ENCODE peak calls at places on chromosomes 1 and 21, in eight cellular contexts. One of them, this sample, is unnamed.

GRCh38 chr1:8941906-8942305 is 3.8 kb upstream of the CA6 start:
- DNase-seq in HEK293T: no peak
- DNase-seq in amygdala: peak; percentile 52
- DNase-seq in NCI-H2081: no peak
- DNase-seq in effector CD4-positive, alpha-beta T cell: no peak
- DNase-seq in stimulated activated CD4-positive, alpha-beta T cell treated with anti-CD3 and anti-CD28 coated beads, Interleukin-12 subunit alpha, Interleukin-12 subunit beta, amount 100 ng/mL, for 48 hours: no peak
- DNase-seq in NAMALWA: no peak
- DNase-seq in NK-92 treated with Interleukin-12 subunit alpha and Interleukin-12 subunit beta, amount 100 ng/mL, for 24 hours: no peak
- DNase-seq in this sample: no peak

GRCh38 chr1:38527373-38527966 is 332.1 kb downstream of the RRAGC start:
- DNase-seq in HEK293T: no peak
- DNase-seq in amygdala: no peak
- DNase-seq in NCI-H2081: no peak
- DNase-seq in effector CD4-positive, alpha-beta T cell: peak; percentile 2
- DNase-seq in stimulated activated CD4-positive, alpha-beta T cell treated with anti-CD3 and anti-CD28 coated beads, Interleukin-12 subunit alpha, Interleukin-12 subunit beta, amount 100 ng/mL, for 48 hours: peak; percentile 32
- DNase-seq in NAMALWA: peak; percentile 61
- DNase-seq in NK-92 treated with Interleukin-12 subunit alpha and Interleukin-12 subunit beta, amount 100 ng/mL, for 24 hours: peak; percentile 6
- DNase-seq in this sample: no peak

GRCh38 chr1:205970486-205970885 is 27.2 kb upstream of the SLC26A9 start:
- DNase-seq in HEK293T: no peak
- DNase-seq in amygdala: no peak
- DNase-seq in NCI-H2081: no peak
- DNase-seq in effector CD4-positive, alpha-beta T cell: no peak
- DNase-seq in stimulated activated CD4-positive, alpha-beta T cell treated with anti-CD3 and anti-CD28 coated beads, Interleukin-12 subunit alpha, Interleukin-12 subunit beta, amount 100 ng/mL, for 48 hours: no peak
- DNase-seq in NAMALWA: no peak
- DNase-seq in NK-92 treated with Interleukin-12 subunit alpha and Interleukin-12 subunit beta, amount 100 ng/mL, for 24 hours: no peak
- DNase-seq in this sample: no peak

GRCh38 chr1:18304151-18304869 is 176.4 kb upstream of the KLHDC7A start:
- DNase-seq in HEK293T: no peak
- DNase-seq in amygdala: no peak
- DNase-seq in NCI-H2081: no peak
- DNase-seq in effector CD4-positive, alpha-beta T cell: no peak
- DNase-seq in stimulated activated CD4-positive, alpha-beta T cell treated with anti-CD3 and anti-CD28 coated beads, Interleukin-12 subunit alpha, Interleukin-12 subunit beta, amount 100 ng/mL, for 48 hours: no peak
- DNase-seq in NAMALWA: no peak
- DNase-seq in NK-92 treated with Interleukin-12 subunit alpha and Interleukin-12 subunit beta, amount 100 ng/mL, for 24 hours: no peak
- DNase-seq in this sample: no peak

GRCh38 chr21:26965567-26966359 is 1.1 kb downstream of the ADAMTS5 start:
- DNase-seq in HEK293T: peak; percentile 48
- DNase-seq in amygdala: no peak
- DNase-seq in NCI-H2081: no peak
- DNase-seq in effector CD4-positive, alpha-beta T cell: no peak
- DNase-seq in stimulated activated CD4-positive, alpha-beta T cell treated with anti-CD3 and anti-CD28 coated beads, Interleukin-12 subunit alpha, Interleukin-12 subunit beta, amount 100 ng/mL, for 48 hours: no peak
- DNase-seq in NAMALWA: no peak
- DNase-seq in NK-92 treated with Interleukin-12 subunit alpha and Interleukin-12 subunit beta, amount 100 ng/mL, for 24 hours: no peak
- DNase-seq in this sample: peak; percentile 83

GRCh38 chr1:7256526-7256925 is 471.3 kb downstream of the CAMTA1 start:
- DNase-seq in HEK293T: no peak
- DNase-seq in amygdala: no peak
- DNase-seq in NCI-H2081: no peak
- DNase-seq in effector CD4-positive, alpha-beta T cell: no peak
- DNase-seq in stimulated activated CD4-positive, alpha-beta T cell treated with anti-CD3 and anti-CD28 coated beads, Interleukin-12 subunit alpha, Interleukin-12 subunit beta, amount 100 ng/mL, for 48 hours: no peak
- DNase-seq in NAMALWA: no peak
- DNase-seq in NK-92 treated with Interleukin-12 subunit alpha and Interleukin-12 subunit beta, amount 100 ng/mL, for 24 hours: no peak
- DNase-seq in this sample: no peak

GRCh38 chr1:182617075-182617429 is 12.9 kb upstream of the RGS16 start:
- DNase-seq in HEK293T: no peak
- DNase-seq in amygdala: no peak
- DNase-seq in NCI-H2081: peak; percentile 62
- DNase-seq in effector CD4-positive, alpha-beta T cell: no peak
- DNase-seq in stimulated activated CD4-positive, alpha-beta T cell treated with anti-CD3 and anti-CD28 coated beads, Interleukin-12 subunit alpha, Interleukin-12 subunit beta, amount 100 ng/mL, for 48 hours: no peak
- DNase-seq in NAMALWA: no peak
- DNase-seq in NK-92 treated with Interleukin-12 subunit alpha and Interleukin-12 subunit beta, amount 100 ng/mL, for 24 hours: no peak
- DNase-seq in this sample: no peak

GRCh38 chr1:111406325-111406768 is 21.2 kb downstream of the OVGP1 start:
- DNase-seq in HEK293T: no peak
- DNase-seq in amygdala: no peak
- DNase-seq in NCI-H2081: peak; percentile 84
- DNase-seq in effector CD4-positive, alpha-beta T cell: peak; percentile 33
- DNase-seq in stimulated activated CD4-positive, alpha-beta T cell treated with anti-CD3 and anti-CD28 coated beads, Interleukin-12 subunit alpha, Interleukin-12 subunit beta, amount 100 ng/mL, for 48 hours: no peak
- DNase-seq in NAMALWA: peak; percentile 80
- DNase-seq in NK-92 treated with Interleukin-12 subunit alpha and Interleukin-12 subunit beta, amount 100 ng/mL, for 24 hours: peak; percentile 43
- DNase-seq in this sample: no peak

GRCh38 chr1:231162300-231162969 is 577 bp downstream of the TRIM67 start:
- DNase-seq in HEK293T: peak; percentile 80
- DNase-seq in amygdala: no peak
- DNase-seq in NCI-H2081: peak; percentile 54
- DNase-seq in effector CD4-positive, alpha-beta T cell: no peak
- DNase-seq in stimulated activated CD4-positive, alpha-beta T cell treated with anti-CD3 and anti-CD28 coated beads, Interleukin-12 subunit alpha, Interleukin-12 subunit beta, amount 100 ng/mL, for 48 hours: peak; percentile 23
- DNase-seq in NAMALWA: no peak
- DNase-seq in NK-92 treated with Interleukin-12 subunit alpha and Interleukin-12 subunit beta, amount 100 ng/mL, for 24 hours: no peak
- DNase-seq in this sample: peak; percentile 12

GRCh38 chr1:217253985-217254384 is 376.9 kb downstream of the GPATCH2 start:
- DNase-seq in HEK293T: no peak
- DNase-seq in amygdala: no peak
- DNase-seq in NCI-H2081: no peak
- DNase-seq in effector CD4-positive, alpha-beta T cell: no peak
- DNase-seq in stimulated activated CD4-positive, alpha-beta T cell treated with anti-CD3 and anti-CD28 coated beads, Interleukin-12 subunit alpha, Interleukin-12 subunit beta, amount 100 ng/mL, for 48 hours: no peak
- DNase-seq in NAMALWA: no peak
- DNase-seq in NK-92 treated with Interleukin-12 subunit alpha and Interleukin-12 subunit beta, amount 100 ng/mL, for 24 hours: no peak
- DNase-seq in this sample: no peak

GRCh38 chr21:38470762-38471161 is 27.5 kb downstream of the ERG start:
- DNase-seq in HEK293T: no peak
- DNase-seq in amygdala: no peak
- DNase-seq in NCI-H2081: no peak
- DNase-seq in effector CD4-positive, alpha-beta T cell: no peak
- DNase-seq in stimulated activated CD4-positive, alpha-beta T cell treated with anti-CD3 and anti-CD28 coated beads, Interleukin-12 subunit alpha, Interleukin-12 subunit beta, amount 100 ng/mL, for 48 hours: no peak
- DNase-seq in NAMALWA: no peak
- DNase-seq in NK-92 treated with Interleukin-12 subunit alpha and Interleukin-12 subunit beta, amount 100 ng/mL, for 24 hours: no peak
- DNase-seq in this sample: no peak

GRCh38 chr21:37645848-37646247 is 270.4 kb downstream of the KCNJ6 start:
- DNase-seq in HEK293T: no peak
- DNase-seq in amygdala: no peak
- DNase-seq in NCI-H2081: no peak
- DNase-seq in effector CD4-positive, alpha-beta T cell: no peak
- DNase-seq in stimulated activated CD4-positive, alpha-beta T cell treated with anti-CD3 and anti-CD28 coated beads, Interleukin-12 subunit alpha, Interleukin-12 subunit beta, amount 100 ng/mL, for 48 hours: no peak
- DNase-seq in NAMALWA: no peak
- DNase-seq in NK-92 treated with Interleukin-12 subunit alpha and Interleukin-12 subunit beta, amount 100 ng/mL, for 24 hours: no peak
- DNase-seq in this sample: no peak

GRCh38 chr1:3058263-3059030 is 10.6 kb upstream of the PRDM16 start:
- DNase-seq in HEK293T: no peak
- DNase-seq in amygdala: no peak
- DNase-seq in NCI-H2081: no peak
- DNase-seq in effector CD4-positive, alpha-beta T cell: no peak
- DNase-seq in stimulated activated CD4-positive, alpha-beta T cell treated with anti-CD3 and anti-CD28 coated beads, Interleukin-12 subunit alpha, Interleukin-12 subunit beta, amount 100 ng/mL, for 48 hours: no peak
- DNase-seq in NAMALWA: no peak
- DNase-seq in NK-92 treated with Interleukin-12 subunit alpha and Interleukin-12 subunit beta, amount 100 ng/mL, for 24 hours: no peak
- DNase-seq in this sample: no peak

GRCh38 chr1:53366901-53367502 is 39.1 kb upstream of the LRP8 start:
- DNase-seq in HEK293T: no peak
- DNase-seq in amygdala: no peak
- DNase-seq in NCI-H2081: no peak
- DNase-seq in effector CD4-positive, alpha-beta T cell: no peak
- DNase-seq in stimulated activated CD4-positive, alpha-beta T cell treated with anti-CD3 and anti-CD28 coated beads, Interleukin-12 subunit alpha, Interleukin-12 subunit beta, amount 100 ng/mL, for 48 hours: no peak
- DNase-seq in NAMALWA: no peak
- DNase-seq in NK-92 treated with Interleukin-12 subunit alpha and Interleukin-12 subunit beta, amount 100 ng/mL, for 24 hours: no peak
- DNase-seq in this sample: no peak

GRCh38 chr21:26845066-26845749 is at the start of gene ADAMTS1:
- DNase-seq in HEK293T: peak; percentile 85
- DNase-seq in amygdala: peak; percentile 94
- DNase-seq in NCI-H2081: peak; percentile 9
- DNase-seq in effector CD4-positive, alpha-beta T cell: no peak
- DNase-seq in stimulated activated CD4-positive, alpha-beta T cell treated with anti-CD3 and anti-CD28 coated beads, Interleukin-12 subunit alpha, Interleukin-12 subunit beta, amount 100 ng/mL, for 48 hours: no peak
- DNase-seq in NAMALWA: no peak
- DNase-seq in NK-92 treated with Interleukin-12 subunit alpha and Interleukin-12 subunit beta, amount 100 ng/mL, for 24 hours: no peak
- DNase-seq in this sample: peak; percentile 67

GRCh38 chr1:104780470-104781078 is 1030.9 kb downstream of the AMY1C start:
- DNase-seq in HEK293T: peak; percentile 46
- DNase-seq in amygdala: no peak
- DNase-seq in NCI-H2081: peak; percentile 51
- DNase-seq in effector CD4-positive, alpha-beta T cell: no peak
- DNase-seq in stimulated activated CD4-positive, alpha-beta T cell treated with anti-CD3 and anti-CD28 coated beads, Interleukin-12 subunit alpha, Interleukin-12 subunit beta, amount 100 ng/mL, for 48 hours: no peak
- DNase-seq in NAMALWA: peak; percentile 71
- DNase-seq in NK-92 treated with Interleukin-12 subunit alpha and Interleukin-12 subunit beta, amount 100 ng/mL, for 24 hours: no peak
- DNase-seq in this sample: no peak

GRCh38 chr21:44382536-44382935 is 29.1 kb downstream of the TRPM2 start:
- DNase-seq in HEK293T: no peak
- DNase-seq in amygdala: no peak
- DNase-seq in NCI-H2081: no peak
- DNase-seq in effector CD4-positive, alpha-beta T cell: no peak
- DNase-seq in stimulated activated CD4-positive, alpha-beta T cell treated with anti-CD3 and anti-CD28 coated beads, Interleukin-12 subunit alpha, Interleukin-12 subunit beta, amount 100 ng/mL, for 48 hours: no peak
- DNase-seq in NAMALWA: no peak
- DNase-seq in NK-92 treated with Interleukin-12 subunit alpha and Interleukin-12 subunit beta, amount 100 ng/mL, for 24 hours: no peak
- DNase-seq in this sample: no peak

GRCh38 chr21:28485301-28486022 is 507.2 kb downstream of the LTN1 start:
- DNase-seq in HEK293T: no peak
- DNase-seq in amygdala: no peak
- DNase-seq in NCI-H2081: no peak
- DNase-seq in effector CD4-positive, alpha-beta T cell: no peak
- DNase-seq in stimulated activated CD4-positive, alpha-beta T cell treated with anti-CD3 and anti-CD28 coated beads, Interleukin-12 subunit alpha, Interleukin-12 subunit beta, amount 100 ng/mL, for 48 hours: no peak
- DNase-seq in NAMALWA: no peak
- DNase-seq in NK-92 treated with Interleukin-12 subunit alpha and Interleukin-12 subunit beta, amount 100 ng/mL, for 24 hours: no peak
- DNase-seq in this sample: no peak

GRCh38 chr1:94679336-94680007 is 137.9 kb upstream of the F3 start:
- DNase-seq in HEK293T: no peak
- DNase-seq in amygdala: no peak
- DNase-seq in NCI-H2081: no peak
- DNase-seq in effector CD4-positive, alpha-beta T cell: no peak
- DNase-seq in stimulated activated CD4-positive, alpha-beta T cell treated with anti-CD3 and anti-CD28 coated beads, Interleukin-12 subunit alpha, Interleukin-12 subunit beta, amount 100 ng/mL, for 48 hours: no peak
- DNase-seq in NAMALWA: no peak
- DNase-seq in NK-92 treated with Interleukin-12 subunit alpha and Interleukin-12 subunit beta, amount 100 ng/mL, for 24 hours: no peak
- DNase-seq in this sample: no peak

GRCh38 chr1:61092643-61093042 is 10.3 kb downstream of the NFIA start:
- DNase-seq in HEK293T: no peak
- DNase-seq in amygdala: no peak
- DNase-seq in NCI-H2081: peak; percentile 69
- DNase-seq in effector CD4-positive, alpha-beta T cell: no peak
- DNase-seq in stimulated activated CD4-positive, alpha-beta T cell treated with anti-CD3 and anti-CD28 coated beads, Interleukin-12 subunit alpha, Interleukin-12 subunit beta, amount 100 ng/mL, for 48 hours: no peak
- DNase-seq in NAMALWA: peak; percentile 69
- DNase-seq in NK-92 treated with Interleukin-12 subunit alpha and Interleukin-12 subunit beta, amount 100 ng/mL, for 24 hours: no peak
- DNase-seq in this sample: no peak

GRCh38 chr1:94928293-94928939 is 1.5 kb upstream of the CNN3 start:
- DNase-seq in HEK293T: no peak
- DNase-seq in amygdala: no peak
- DNase-seq in NCI-H2081: no peak
- DNase-seq in effector CD4-positive, alpha-beta T cell: no peak
- DNase-seq in stimulated activated CD4-positive, alpha-beta T cell treated with anti-CD3 and anti-CD28 coated beads, Interleukin-12 subunit alpha, Interleukin-12 subunit beta, amount 100 ng/mL, for 48 hours: no peak
- DNase-seq in NAMALWA: no peak
- DNase-seq in NK-92 treated with Interleukin-12 subunit alpha and Interleukin-12 subunit beta, amount 100 ng/mL, for 24 hours: no peak
- DNase-seq in this sample: no peak

GRCh38 chr1:68010094-68010493 is 40.3 kb downstream of the DIRAS3 start:
- DNase-seq in HEK293T: no peak
- DNase-seq in amygdala: no peak
- DNase-seq in NCI-H2081: no peak
- DNase-seq in effector CD4-positive, alpha-beta T cell: no peak
- DNase-seq in stimulated activated CD4-positive, alpha-beta T cell treated with anti-CD3 and anti-CD28 coated beads, Interleukin-12 subunit alpha, Interleukin-12 subunit beta, amount 100 ng/mL, for 48 hours: no peak
- DNase-seq in NAMALWA: peak; percentile 23
- DNase-seq in NK-92 treated with Interleukin-12 subunit alpha and Interleukin-12 subunit beta, amount 100 ng/mL, for 24 hours: no peak
- DNase-seq in this sample: no peak

GRCh38 chr1:218347713-218348627 is 2.8 kb downstream of the TGFB2 start:
- DNase-seq in HEK293T: no peak
- DNase-seq in amygdala: no peak
- DNase-seq in NCI-H2081: no peak
- DNase-seq in effector CD4-positive, alpha-beta T cell: no peak
- DNase-seq in stimulated activated CD4-positive, alpha-beta T cell treated with anti-CD3 and anti-CD28 coated beads, Interleukin-12 subunit alpha, Interleukin-12 subunit beta, amount 100 ng/mL, for 48 hours: no peak
- DNase-seq in NAMALWA: no peak
- DNase-seq in NK-92 treated with Interleukin-12 subunit alpha and Interleukin-12 subunit beta, amount 100 ng/mL, for 24 hours: no peak
- DNase-seq in this sample: no peak

GRCh38 chr1:46008585-46008984 is 123.8 kb downstream of the PIK3R3 start:
- DNase-seq in HEK293T: no peak
- DNase-seq in amygdala: no peak
- DNase-seq in NCI-H2081: no peak
- DNase-seq in effector CD4-positive, alpha-beta T cell: no peak
- DNase-seq in stimulated activated CD4-positive, alpha-beta T cell treated with anti-CD3 and anti-CD28 coated beads, Interleukin-12 subunit alpha, Interleukin-12 subunit beta, amount 100 ng/mL, for 48 hours: no peak
- DNase-seq in NAMALWA: no peak
- DNase-seq in NK-92 treated with Interleukin-12 subunit alpha and Interleukin-12 subunit beta, amount 100 ng/mL, for 24 hours: no peak
- DNase-seq in this sample: no peak

This sample was measured in substantia nigra.